ENCODE peak calls at places on chromosomes 12 and 14, in five cellular contexts. O is A549, B is HepG2, S is IMR-90, R is H1. A is an unnamed sample.

GRCh38 chr12:71415336-71416231 is 24.0 kb upstream of the LGR5 start:
- DNase-seq in O (peak), R (no peak), B (peak), S (peak), A (peak)

GRCh38 chr12:113823816-113824215 is 142.3 kb downstream of the RBM19 start:
- DNase-seq in R (no peak), B (no peak), O (no peak), S (no peak), A (no peak)

GRCh38 chr12:111570090-111570961 is 28.8 kb downstream of the ATXN2 start:
- DNase-seq in S (peak), B (no peak), R (no peak), O (peak), A (peak)

GRCh38 chr14:94445003-94445402 is 7.6 kb downstream of the SERPINA11 start:
- DNase-seq in O (no peak), R (no peak), S (no peak), B (no peak), A (no peak)

GRCh38 chr14:47959753-47960152 is 284.3 kb upstream of the MDGA2 start:
- DNase-seq in B (no peak), O (no peak), R (no peak), S (no peak), A (no peak)

GRCh38 chr12:103529306-103529705 is 33.5 kb upstream of the C12orf42 start:
- DNase-seq in O (no peak), R (no peak), B (no peak), S (no peak), A (no peak)

GRCh38 chr14:79584679-79585078 is 626.6 kb downstream of the DIO2 start:
- DNase-seq in O (no peak), B (no peak), R (no peak), S (peak), A (no peak)

GRCh38 chr14:64708148-64709004 is 4.2 kb downstream of the PLEKHG3 start:
- DNase-seq in O (peak), R (no peak), S (peak), B (no peak), A (no peak)

GRCh38 chr12:107622005-107622404 is 63.6 kb upstream of the PWP1 start:
- DNase-seq in R (no peak), O (no peak), B (peak), S (peak), A (peak)

GRCh38 chr14:91901449-91902250 is 34.3 kb upstream of the TC2N start:
- DNase-seq in S (no peak), O (no peak), B (no peak), R (no peak), A (no peak)

GRCh38 chr14:77026930-77027537 is 1.5 kb downstream of the IRF2BPL start:
- DNase-seq in S (peak), B (no peak), O (no peak), R (no peak), A (peak)

GRCh38 chr14:50944647-50945413 is 547 bp upstream of the PYGL start:
- DNase-seq in S (peak), B (peak), O (peak), R (no peak), A (no peak)

GRCh38 chr12:85076688-85077430 is 40.7 kb downstream of the LRRIQ1 start:
- DNase-seq in S (peak), O (peak), B (peak), R (no peak), A (no peak)

GRCh38 chr12:123024819-123025391 is 44.4 kb downstream of the ARL6IP4 start:
- DNase-seq in R (no peak), B (no peak), S (peak), O (no peak), A (no peak)

GRCh38 chr12:67630373-67631088 is 18.0 kb upstream of the DYRK2 start:
- DNase-seq in O (no peak), S (no peak), R (peak), B (peak), A (peak)

GRCh38 chr14:70357557-70357956 is 1.9 kb downstream of the COX16 start:
- DNase-seq in O (no peak), S (no peak), R (no peak), B (no peak), A (no peak)

GRCh38 chr14:70357985-70358384 is 1.5 kb downstream of the COX16 start:
- DNase-seq in O (no peak), B (no peak), S (no peak), R (no peak), A (no peak)

GRCh38 chr14:70361893-70362292 is 2.4 kb upstream of the COX16 start:
- DNase-seq in R (no peak), B (no peak), S (no peak), O (no peak), A (no peak)

GRCh38 chr14:70358631-70359030 is 852 bp downstream of the COX16 start:
- DNase-seq in O (peak), S (peak), R (no peak), B (no peak), A (peak)

DNA sequence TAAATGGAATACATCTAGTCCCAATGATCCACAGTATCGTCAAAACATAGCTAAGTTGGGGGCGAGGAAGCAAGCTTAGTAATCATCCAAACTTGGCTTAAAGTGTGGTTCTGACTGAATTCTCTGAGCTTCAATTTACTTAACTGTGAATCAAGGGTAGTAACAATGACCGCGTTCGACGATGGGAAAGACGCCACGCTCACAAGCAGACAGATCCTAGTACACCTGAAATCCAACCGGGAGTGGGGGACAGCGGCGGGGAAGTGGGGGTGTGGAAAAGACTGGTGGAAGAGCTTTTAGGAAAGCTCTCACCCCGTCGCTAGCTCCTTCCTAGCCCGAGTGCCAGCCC is 433 bp downstream of the COX16 start:
- DNase-seq in O (no peak), S (no peak), R (no peak), B (no peak), A (no peak)
- TF ChIP-seq MAFK in O (no peak), S (no peak), R (no peak), B (no peak), A (no peak)

GRCh38 chr12:124359671-124360581 is 65.0 kb downstream of the RFLNA start:
- DNase-seq in S (no peak), R (no peak), B (no peak), O (no peak), A (no peak)
- TF ChIP-seq MAFK in S (no peak), R (no peak), B (no peak), O (no peak), A (no peak)

GRCh38 chr14:81193924-81194633 is 26.7 kb downstream of the GTF2A1 start:
- DNase-seq in S (no peak), O (no peak), R (no peak), B (no peak), A (no peak)
- TF ChIP-seq MAFK in S (no peak), O (no peak), R (no peak), B (no peak), A (no peak)

GRCh38 chr14:26026384-26026783 is 571.4 kb downstream of the NOVA1 start:
- DNase-seq in O (no peak), S (no peak), R (no peak), B (no peak), A (no peak)

GRCh38 chr14:26021759-26022158 is 576.1 kb downstream of the NOVA1 start:
- DNase-seq in O (no peak), B (no peak), R (no peak), S (no peak), A (no peak)

GRCh38 chr14:26023967-26024366 is 573.9 kb downstream of the NOVA1 start:
- DNase-seq in B (no peak), R (no peak), O (no peak), S (no peak), A (no peak)
- TF ChIP-seq MAFK in B (no peak), R (no peak), O (no peak), S (no peak), A (no peak)

DNA sequence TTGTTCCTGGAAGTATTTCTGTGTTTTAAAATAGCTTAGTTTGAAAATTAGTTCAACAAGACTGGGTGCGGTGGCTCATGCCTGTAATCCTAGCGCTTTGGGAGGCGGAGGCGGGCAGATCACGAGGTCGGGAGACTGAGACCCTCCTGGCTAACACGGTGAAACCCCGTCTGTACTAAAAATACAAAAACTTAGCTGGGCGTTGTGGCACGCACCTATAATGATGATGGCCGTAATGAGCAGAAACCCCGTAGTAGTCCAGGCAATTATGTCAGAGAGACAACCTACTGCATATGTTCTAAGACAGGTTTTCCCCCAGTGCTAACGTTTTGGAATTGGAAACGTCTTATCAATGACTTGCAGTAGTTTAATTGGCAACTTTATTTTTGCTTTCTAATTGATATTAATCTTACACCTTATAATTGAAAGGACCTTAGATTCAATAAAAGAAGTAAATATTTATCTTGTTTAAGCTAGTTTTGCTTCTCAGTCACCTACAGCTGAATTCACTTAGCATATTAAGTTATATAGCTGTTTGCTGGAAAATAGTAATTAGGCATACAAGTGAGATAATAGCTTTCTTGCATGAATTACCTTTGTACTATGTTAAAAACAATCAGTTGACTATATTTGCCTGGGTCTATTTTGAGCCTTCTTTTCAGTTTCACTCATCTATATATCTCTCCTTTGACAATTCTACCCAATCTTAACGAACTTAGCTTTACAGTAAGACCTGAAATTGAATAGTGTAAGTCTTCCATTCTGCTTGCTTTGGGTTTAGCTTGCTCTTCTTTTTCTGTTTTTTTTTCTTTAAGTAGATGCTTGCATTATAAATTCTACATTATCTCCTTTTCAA is 15.6 kb downstream of the CLECL1 start:
- DNase-seq in B (no peak), R (no peak), S (no peak), O (no peak), A (no peak)
- TF ChIP-seq MAFK in B (no peak), R (no peak), S (no peak), O (no peak), A (no peak)